ENCODE peak calls at places on chromosomes 16 and 17, in eight cellular contexts. B is psoas muscle; L is colonic mucosa; M is astrocyte; W is HS-5; F is erythroblast; D is CD8-positive, alpha-beta memory T cell; J is non-pigmented ciliary epithelial cell. K is an unnamed sample.
A peak's percentile ranks its signal among the peaks of the same experiment; 100 is the strongest.

GRCh38 chr17:52049051-52049450 is 109.5 kb downstream of the CA10 start:
- DNase-seq in B (no peak), L (no peak), M (no peak), W (no peak), F (no peak), D (no peak), J (no peak), K (no peak)

GRCh38 chr16:57029161-57030160 is 40.1 kb downstream of the NLRC5 start:
- DNase-seq in B (no peak), L (no peak), M (peak; percentile 89), W (no peak), F (no peak), D (peak; percentile 25), J (peak; percentile 52), K (no peak)

GRCh38 chr17:80468222-80468621 is 8.2 kb downstream of the NPTX1 start:
- DNase-seq in B (no peak), L (no peak), M (no peak), W (no peak), F (no peak), D (no peak), J (no peak), K (no peak)

GRCh38 chr17:67431210-67432015 is 54.3 kb downstream of the PITPNC1 start:
- DNase-seq in B (no peak), L (no peak), M (peak; percentile 97), W (peak; percentile 67), F (peak; percentile 33), D (no peak), J (peak; percentile 64), K (no peak)

GRCh38 chr16:68508013-68508412 is 31.1 kb upstream of the ZFP90 start:
- DNase-seq in B (no peak), L (no peak), M (no peak), W (no peak), F (no peak), D (no peak), J (no peak), K (no peak)

GRCh38 chr16:66189951-66190350 is 176.5 kb upstream of the CDH5 start:
- DNase-seq in B (no peak), L (no peak), M (peak; percentile 97), W (peak; percentile 48), F (no peak), D (no peak), J (peak; percentile 63), K (no peak)

GRCh38 chr17:77498875-77499698 is 358.3 kb downstream of the SEC14L1 start:
- DNase-seq in B (peak; percentile 39), L (no peak), M (no peak), W (no peak), F (no peak), D (no peak), J (no peak), K (no peak)

GRCh38 chr17:35087731-35088646 is 24.5 kb upstream of the RFFL start:
- DNase-seq in B (peak; percentile 71), L (peak; percentile 83), M (no peak), W (no peak), F (peak; percentile 79), D (peak; percentile 12), J (no peak), K (peak; percentile 31)

GRCh38 chr16:78988361-78988992 is 612.1 kb downstream of the MAF start:
- DNase-seq in B (no peak), L (no peak), M (no peak), W (no peak), F (no peak), D (no peak), J (no peak), K (peak; percentile 11)

GRCh38 chr17:9324864-9325263 is 250.8 kb downstream of the STX8 start:
- DNase-seq in B (no peak), L (no peak), M (no peak), W (no peak), F (no peak), D (no peak), J (no peak), K (no peak)

GRCh38 chr16:85735225-85735722 is 15.6 kb downstream of the C16orf74 start:
- DNase-seq in B (no peak), L (no peak), M (no peak), W (no peak), F (no peak), D (peak; percentile 23), J (no peak), K (no peak)

GRCh38 chr16:89187337-89188063 is 12.8 kb downstream of the SLC22A31 start:
- DNase-seq in B (peak; percentile 55), L (no peak), M (no peak), W (no peak), F (peak; percentile 77), D (no peak), J (no peak), K (no peak)

GRCh38 chr17:40926341-40926740 is 11.1 kb downstream of the KRT23 start:
- DNase-seq in B (no peak), L (no peak), M (no peak), W (no peak), F (no peak), D (no peak), J (no peak), K (no peak)

GRCh38 chr16:31010539-31010938 is at the start of gene STX1B:
- DNase-seq in B (no peak), L (no peak), M (no peak), W (no peak), F (no peak), D (peak; percentile 7), J (no peak), K (no peak)

K was measured in Calu3.